ENCODE peak calls at places on chromosome 13, in eight cellular contexts. N is breast epithelium, I is lower leg skin, A is heart left ventricle, B is ovary, T is HCT116, G is esophagus squamous epithelium, C is uterus. Y is an unnamed sample.

GRCh38 chr13:82439159-82439904 is 1442.9 kb downstream of the SLITRK1 start:
- DNase-seq in A (no peak), B (no peak), I (no peak), G (no peak), T (no peak), C (no peak), N (no peak), Y (no peak)

GRCh38 chr13:23087884-23088283 is 92.9 kb upstream of the SGCG start:
- DNase-seq in A (no peak), B (no peak), I (no peak), G (no peak), T (peak), C (no peak), N (no peak), Y (no peak)

GRCh38 chr13:44759723-44760360 is 183.7 kb upstream of the TSC22D1 start:
- DNase-seq in T (no peak), I (no peak), A (no peak), B (no peak), N (peak), C (no peak), G (no peak), Y (no peak)

GRCh38 chr13:113845055-113845454 is 18.8 kb downstream of the GAS6 start:
- DNase-seq in G (no peak), B (no peak), N (peak), A (no peak), C (peak), T (no peak), I (no peak), Y (no peak)

GRCh38 chr13:98981596-98982195 is 3.8 kb upstream of the DOCK9 start:
- DNase-seq in N (no peak), B (no peak), C (no peak), I (no peak), T (no peak), A (no peak), G (no peak), Y (no peak)

GRCh38 chr13:71603255-71603654 is 263.7 kb downstream of the DACH1 start:
- DNase-seq in G (no peak), N (no peak), I (no peak), C (no peak), T (no peak), A (no peak), B (no peak), Y (no peak)

GRCh38 chr13:79386125-79386822 is 19.8 kb downstream of the RBM26 start:
- DNase-seq in B (no peak), G (no peak), N (no peak), C (no peak), A (no peak), T (no peak), I (no peak), Y (no peak)

GRCh38 chr13:30429721-30430694 is 7.7 kb downstream of the UBE2L5 start:
- DNase-seq in C (peak), N (no peak), T (peak), I (no peak), B (no peak), G (no peak), A (no peak), Y (peak)

GRCh38 chr13:30829145-30829544 is 76.9 kb upstream of the MEDAG start:
- DNase-seq in B (no peak), C (no peak), G (no peak), A (no peak), T (peak), I (no peak), N (no peak), Y (peak)

GRCh38 chr13:101384929-101385328 is 31.4 kb downstream of the NALCN start:
- DNase-seq in N (no peak), G (no peak), C (no peak), B (no peak), I (no peak), T (no peak), A (no peak), Y (no peak)

GRCh38 chr13:48383384-48383783 is 29.5 kb downstream of the LPAR6 start:
- DNase-seq in C (no peak), I (no peak), G (no peak), T (no peak), A (no peak), N (no peak), B (no peak), Y (no peak)

GRCh38 chr13:87444135-87444534 is 227.0 kb upstream of the SLITRK5 start:
- DNase-seq in T (no peak), I (no peak), N (no peak), G (no peak), A (no peak), C (no peak), B (no peak), Y (no peak)
- TF ChIP-seq POLR2A in T (no peak), I (no peak), N (no peak), G (no peak), A (no peak), C (no peak), B (no peak), Y (no peak)

GRCh38 chr13:97432917-97433726 is 847 bp upstream of the RAP2A start:
- DNase-seq in A (peak), C (peak), B (peak), T (peak), I (peak), G (peak), N (peak), Y (peak)
- TF ChIP-seq POLR2A in A (no peak), C (peak), B (peak), T (no peak), I (no peak), G (no peak), N (peak), Y (peak)

GRCh38 chr13:26719356-26719945 is 41.1 kb downstream of the GPR12 start:
- DNase-seq in I (no peak), N (no peak), B (no peak), T (no peak), C (no peak), G (no peak), A (no peak), Y (no peak)

GRCh38 chr13:26718146-26718545 is 42.4 kb downstream of the GPR12 start:
- DNase-seq in G (no peak), T (no peak), B (no peak), C (no peak), I (no peak), N (no peak), A (no peak), Y (no peak)

GRCh38 chr13:26718872-26719271 is 41.7 kb downstream of the GPR12 start:
- DNase-seq in I (no peak), G (no peak), T (no peak), A (no peak), N (no peak), C (no peak), B (no peak), Y (no peak)

GRCh38 chr13:26722321-26722720 is 38.3 kb downstream of the GPR12 start:
- DNase-seq in B (no peak), I (no peak), G (no peak), N (no peak), C (no peak), A (no peak), T (no peak), Y (no peak)

GRCh38 chr13:26721251-26721939 is 39.2 kb downstream of the GPR12 start:
- DNase-seq in A (no peak), I (peak), G (no peak), T (no peak), B (no peak), C (no peak), N (no peak), Y (no peak)
- TF ChIP-seq POLR2A in A (no peak), I (no peak), G (no peak), T (no peak), B (no peak), C (no peak), N (no peak), Y (no peak)

GRCh38 chr13:76886292-76887061 is at the start of gene KCTD12:
- DNase-seq in C (peak), N (peak), T (peak), A (peak), B (peak), I (peak), G (peak), Y (peak)
- TF ChIP-seq POLR2A in C (peak), N (no peak), T (no peak), A (no peak), B (peak), I (peak), G (no peak), Y (peak)

GRCh38 chr13:110506396-110506795 is 55.1 kb downstream of the RAB20 start:
- DNase-seq in B (no peak), N (no peak), C (no peak), I (no peak), G (no peak), A (no peak), T (no peak), Y (no peak)

GRCh38 chr13:110509478-110509926 is 52.0 kb downstream of the RAB20 start:
- DNase-seq in C (no peak), A (peak), I (no peak), N (no peak), B (no peak), G (no peak), T (no peak), Y (no peak)

GRCh38 chr13:110505594-110505993 is 55.9 kb downstream of the RAB20 start:
- DNase-seq in I (no peak), A (no peak), B (no peak), G (no peak), N (no peak), T (no peak), C (no peak), Y (no peak)

GRCh38 chr13:110506859-110507566 is 54.5 kb downstream of the RAB20 start:
- DNase-seq in C (no peak), A (peak), G (no peak), T (no peak), B (peak), N (peak), I (no peak), Y (no peak)

GRCh38 chr13:110507678-110508381 is 53.7 kb downstream of the RAB20 start:
- DNase-seq in T (no peak), N (peak), C (no peak), G (no peak), I (no peak), A (peak), B (no peak), Y (no peak)
- TF ChIP-seq POLR2A in T (no peak), N (no peak), C (no peak), G (no peak), I (no peak), A (no peak), B (no peak), Y (no peak)

GRCh38 chr13:77339408-77339807 is 12.5 kb upstream of the MYCBP2 start:
- DNase-seq in T (no peak), N (no peak), C (no peak), B (no peak), I (no peak), A (no peak), G (no peak), Y (no peak)

GRCh38 chr13:77338329-77338728 is 11.4 kb upstream of the MYCBP2 start:
- DNase-seq in T (no peak), G (no peak), A (no peak), N (no peak), C (no peak), I (no peak), B (no peak), Y (no peak)

GRCh38 chr13:77337159-77337558 is 10.3 kb upstream of the MYCBP2 start:
- DNase-seq in T (no peak), G (no peak), B (no peak), C (no peak), I (no peak), N (no peak), A (no peak), Y (no peak)

GRCh38 chr13:77343841-77344240 is 16.9 kb upstream of the MYCBP2 start:
- DNase-seq in T (no peak), G (no peak), A (no peak), C (no peak), I (no peak), N (no peak), B (no peak), Y (no peak)

GRCh38 chr13:77338961-77339401 is 12.1 kb upstream of the MYCBP2 start:
- DNase-seq in G (no peak), I (no peak), N (no peak), C (no peak), B (no peak), A (no peak), T (no peak), Y (no peak)
- TF ChIP-seq POLR2A in G (no peak), I (no peak), N (no peak), C (no peak), B (no peak), A (no peak), T (no peak), Y (no peak)

Y was measured in H54.